ENCODE peak calls at places on chromosomes 5 and 9, in four cellular contexts. G, T, Q and C are unnamed samples. For H3K27me3, the result is how much of the 10 kb centered on the place peaks cover.

GRCh38 chr9:132748450-132748849 is 78.2 kb downstream of the GTF3C4 start:
- DNase-seq in G (no peak), T (no peak), Q (no peak), C (no peak)

GRCh38 chr5:62093981-62094380 is 212.0 kb upstream of the KIF2A start:
- DNase-seq in G (peak), T (peak), Q (peak), C (no peak)

GRCh38 chr5:39650234-39650816 is 225.5 kb upstream of the DAB2 start:
- DNase-seq in G (peak), T (no peak), Q (no peak), C (no peak)

GRCh38 chr9:38153152-38153909 is 84.3 kb upstream of the SHB start:
- DNase-seq in G (no peak), T (no peak), Q (peak), C (no peak)

GRCh38 chr5:127987354-127988148 is 96.0 kb upstream of the SLC12A2 start:
- DNase-seq in G (no peak), T (no peak), Q (no peak), C (no peak)

GRCh38 chr9:69975681-69976080 is 68.0 kb upstream of the MAMDC2 start:
- DNase-seq in G (no peak), T (no peak), Q (no peak), C (no peak)

GRCh38 chr5:135073771-135074345 is 39.8 kb upstream of the PITX1 start:
- DNase-seq in G (no peak), T (no peak), Q (no peak), C (no peak)

GRCh38 chr5:87210743-87211142 is 56.9 kb upstream of the RASA1 start:
- DNase-seq in G (peak), T (no peak), Q (no peak), C (no peak)

GRCh38 chr5:159316519-159317383 is 13.5 kb downstream of the IL12B start:
- DNase-seq in G (peak), T (no peak), Q (peak), C (no peak)

GRCh38 chr5:172766287-172767104 is 4.5 kb downstream of the DUSP1 start:
- DNase-seq in G (peak), T (peak), Q (peak), C (peak)

GRCh38 chr9:89179920-89180667 is 1.5 kb upstream of the SHC3 start:
- DNase-seq in G (peak), T (peak), Q (peak), C (peak)

GRCh38 chr5:115816226-115817042 is at the start of gene CDO1:
- DNase-seq in G (no peak), T (peak), Q (peak), C (peak)

GRCh38 chr9:27429436-27429835 is 94.7 kb upstream of the IFNK start:
- DNase-seq in G (no peak), T (no peak), Q (no peak), C (no peak)

GRCh38 chr9:125586173-125586512 is 120.9 kb downstream of the MAPKAP1 start:
- DNase-seq in G (no peak), T (no peak), Q (no peak), C (no peak)

GRCh38 chr5:10565785-10566506 is 2.1 kb downstream of the ANKRD33B start:
- DNase-seq in G (peak), T (no peak), Q (no peak), C (no peak)

GRCh38 chr9:121568541-121569265 is 69.1 kb upstream of the GGTA1 start:
- DNase-seq in G (no peak), T (peak), Q (no peak), C (peak)

GRCh38 chr9:121568101-121568460 is 68.4 kb upstream of the GGTA1 start:
- DNase-seq in G (no peak), T (no peak), Q (no peak), C (peak)

GRCh38 chr9:121567142-121568100 is 67.8 kb upstream of the GGTA1 start:
- DNase-seq in G (no peak), T (peak), Q (no peak), C (no peak)

GRCh38 chr9:121566401-121567141 is 66.9 kb upstream of the GGTA1 start:
- DNase-seq in G (peak), T (peak), Q (no peak), C (peak)

GRCh38 chr9:121569266-121569648 is 69.6 kb upstream of the GGTA1 start:
- DNase-seq in G (no peak), T (no peak), Q (no peak), C (no peak)
- H3K4me3 ChIP-seq in G (no peak), T (no peak), Q (no peak), C (no peak)

DNA sequence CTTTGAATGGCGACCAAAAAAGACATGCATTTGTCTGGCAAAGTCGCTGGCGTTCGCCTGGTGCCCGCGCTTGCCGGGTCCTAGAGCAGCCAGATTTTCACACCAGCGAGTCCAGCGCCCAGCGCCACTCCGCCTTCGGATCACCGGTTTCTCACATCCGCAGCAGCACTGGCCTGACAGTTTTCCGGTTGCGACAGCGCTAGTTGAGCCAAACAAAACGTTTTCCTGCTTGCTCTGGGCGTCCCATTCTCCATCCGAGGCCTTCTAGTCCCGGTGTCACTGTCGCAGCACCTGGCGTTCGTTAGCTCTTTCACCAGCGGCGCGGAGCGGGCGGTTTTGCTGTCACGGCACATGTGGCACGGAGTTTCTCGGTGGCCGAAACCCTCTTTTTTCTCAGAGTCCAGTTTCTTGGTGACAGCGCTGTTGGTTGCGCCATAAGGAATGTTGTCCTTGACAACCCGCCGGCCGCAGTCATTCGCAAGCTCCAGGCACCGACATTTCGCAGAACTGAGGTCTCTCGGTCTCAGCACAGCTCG is 48.0 kb downstream of the ANXA2R start:
- DNase-seq in G (no peak), T (peak), Q (peak), C (peak)
- H3K27me3 ChIP-seq in G (under half), T (under half), Q (under half), C (half or more)

GRCh38 chr5:80146036-80146435 is 109.8 kb downstream of the SERINC5 start:
- DNase-seq in G (no peak), T (no peak), Q (no peak), C (no peak)

GRCh38 chr5:80142996-80143395 is 107.8 kb downstream of the THBS4 start:
- DNase-seq in G (no peak), T (no peak), Q (no peak), C (no peak)

GRCh38 chr5:80141681-80142080 is 106.5 kb downstream of the THBS4 start:
- DNase-seq in G (no peak), T (no peak), Q (no peak), C (no peak)

GRCh38 chr5:80141147-80141671 is 106.1 kb downstream of the THBS4 start:
- DNase-seq in G (no peak), T (peak), Q (peak), C (peak)

DNA sequence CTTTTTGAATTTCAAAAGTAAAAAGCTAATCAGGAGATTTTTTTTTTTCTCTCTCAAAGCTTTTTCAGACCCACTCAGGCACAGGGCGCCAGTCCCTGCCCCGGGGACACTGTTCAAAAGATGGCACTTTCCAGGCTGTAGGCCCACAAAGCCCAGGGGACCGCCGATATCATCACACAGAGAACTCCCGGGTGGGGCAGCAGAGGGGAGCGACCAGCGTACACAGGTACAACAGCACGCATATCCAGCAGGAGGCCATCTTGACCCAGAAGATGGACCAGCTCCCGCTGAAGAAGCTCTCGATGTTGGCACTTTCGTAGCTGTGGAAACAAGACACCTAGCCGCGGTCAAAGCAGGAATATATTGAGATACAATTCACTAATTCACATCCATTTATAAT is 108.3 kb downstream of the THBS4 start:
- DNase-seq in G (no peak), T (no peak), Q (no peak), C (no peak)
- H3K4me3 ChIP-seq in G (no peak), T (no peak), Q (no peak), C (no peak)

GRCh38 chr9:109319631-109320233 is 1.1 kb downstream of the EPB41L4B start:
- DNase-seq in G (no peak), T (peak), Q (peak), C (peak)
- H3K27me3 ChIP-seq in G (under half), T (under half), Q (under half), C (under half)